ENCODE peak calls at places on chromosomes 2 and 18, in eight cellular contexts. Y, F, Z, B, W, C, H and I are unnamed samples.

GRCh38 chr2:173969886-173970285 is 4.7 kb upstream of the SP3 start:
- DNase-seq in H (no peak), Y (no peak), Z (no peak), W (no peak), C (no peak), B (no peak), F (no peak), I (no peak)

GRCh38 chr2:136134126-136134525 is 16.2 kb upstream of the CXCR4 start:
- DNase-seq in Y (no peak), B (no peak), H (no peak), F (no peak), W (no peak), Z (peak), C (no peak), I (no peak)

GRCh38 chr2:233094614-233095013 is 34.5 kb downstream of the INPP5D start:
- DNase-seq in W (no peak), H (no peak), F (no peak), C (no peak), Y (no peak), B (no peak), Z (no peak), I (no peak)

GRCh38 chr18:45384137-45384998 is 230.9 kb upstream of the SLC14A2 start:
- DNase-seq in C (no peak), F (no peak), B (peak), Y (no peak), W (peak), Z (peak), H (peak), I (peak)

GRCh38 chr2:166653185-166653813 is 159.2 kb upstream of the SCN7A start:
- DNase-seq in F (no peak), W (no peak), Y (no peak), Z (no peak), H (no peak), C (no peak), B (no peak), I (peak)

GRCh38 chr2:535222-535621 is 142.0 kb downstream of the TMEM18 start:
- DNase-seq in C (no peak), Z (no peak), W (no peak), B (no peak), Y (no peak), F (no peak), H (no peak), I (no peak)

GRCh38 chr2:25939257-25939668 is 43.0 kb downstream of the KIF3C start:
- DNase-seq in W (no peak), Z (no peak), C (no peak), F (no peak), Y (no peak), B (no peak), H (no peak), I (no peak)

GRCh38 chr2:227406177-227407031 is 18.7 kb upstream of the SCYGR1 start:
- DNase-seq in B (peak), F (no peak), Z (no peak), Y (no peak), C (no peak), W (peak), H (peak), I (peak)

GRCh38 chr2:181790716-181791649 is 100.5 kb upstream of the ITPRID2 start:
- DNase-seq in Z (peak), W (no peak), F (no peak), B (no peak), Y (no peak), C (no peak), H (no peak), I (peak)

GRCh38 chr2:224910535-224910934 is 131.7 kb downstream of the DOCK10 start:
- DNase-seq in Z (no peak), W (no peak), C (no peak), H (no peak), F (no peak), Y (no peak), B (no peak), I (peak)

GRCh38 chr18:47755102-47755456 is 175.4 kb downstream of the SMAD2 start:
- DNase-seq in B (no peak), C (no peak), F (no peak), Z (no peak), W (no peak), H (no peak), Y (no peak), I (no peak)

DNA sequence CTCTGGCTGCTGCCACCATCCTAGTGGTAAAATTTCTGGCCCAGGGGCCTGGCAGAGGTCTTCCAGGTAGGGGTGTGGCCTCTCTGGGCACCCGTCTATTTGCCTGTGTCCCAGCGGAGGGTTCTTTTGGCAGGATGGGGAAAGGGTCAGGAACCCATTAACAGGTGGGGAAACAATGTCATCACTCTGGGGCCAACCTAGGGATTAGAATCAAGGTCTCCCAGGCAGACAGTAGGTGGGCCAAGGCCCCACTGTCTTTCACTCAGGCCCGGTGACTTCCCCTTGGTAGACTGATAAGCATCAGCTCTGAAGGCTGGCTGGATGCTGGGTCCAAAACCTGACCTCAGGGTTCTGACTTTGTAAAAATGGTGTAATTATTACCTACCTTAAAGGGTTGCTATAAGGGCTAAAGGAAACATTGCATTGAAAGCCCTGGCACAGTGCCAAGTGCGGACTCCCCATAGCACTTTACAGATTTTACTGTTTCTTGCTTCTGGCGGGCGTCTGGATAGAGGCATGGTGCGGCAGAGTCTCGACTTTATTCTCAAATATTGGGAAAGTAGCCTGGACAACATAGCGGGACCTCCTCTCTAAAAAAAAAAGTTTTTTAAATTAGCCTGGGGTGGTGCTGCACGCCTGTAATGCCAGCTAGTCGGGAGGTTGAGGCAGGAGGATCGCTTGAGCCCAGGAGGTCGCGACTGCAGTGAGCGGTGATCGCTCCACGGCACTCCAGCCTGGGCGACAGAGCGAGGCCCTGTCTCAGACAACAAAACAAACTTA is 2.2 kb downstream of the LBX2 start:
- DNase-seq in Z (no peak), C (no peak), F (no peak), B (no peak), H (no peak), W (no peak), Y (peak), I (no peak)
- H3K4me3 ChIP-seq in Z (no peak), C (peak), F (no peak), B (peak), H (no peak), W (no peak), Y (peak), I (no peak)

GRCh38 chr2:1887915-1888314 is 143.6 kb upstream of the PXDN start:
- DNase-seq in C (no peak), H (no peak), B (peak), Y (no peak), F (no peak), W (peak), Z (no peak), I (no peak)
- TF ChIP-seq CTCF in C (peak), H (no peak), B (peak), Y (no peak), F (no peak), W (peak), Z (no peak), I (peak)

GRCh38 chr2:29114514-29114840 is 738 bp upstream of the CLIP4 start:
- DNase-seq in Z (no peak), Y (no peak), W (no peak), F (no peak), B (no peak), H (no peak), C (no peak), I (no peak)
- H3K4me3 ChIP-seq in Z (no peak), Y (peak), W (no peak), F (no peak), B (no peak), H (no peak), C (peak), I (no peak)

GRCh38 chr2:44189104-44189503 is 20.4 kb downstream of the PPM1B start:
- DNase-seq in Z (no peak), H (no peak), W (no peak), C (no peak), F (no peak), Y (no peak), B (no peak), I (no peak)

GRCh38 chr2:44184106-44184505 is 15.4 kb downstream of the PPM1B start:
- DNase-seq in Y (no peak), Z (no peak), W (no peak), B (no peak), C (no peak), F (no peak), H (no peak), I (no peak)

GRCh38 chr2:44191739-44192138 is 23.1 kb downstream of the PPM1B start:
- DNase-seq in H (no peak), Z (no peak), C (no peak), F (no peak), W (no peak), B (no peak), Y (no peak), I (no peak)

GRCh38 chr2:44188696-44189095 is 20.0 kb downstream of the PPM1B start:
- DNase-seq in Z (no peak), F (no peak), W (no peak), C (no peak), H (no peak), B (no peak), Y (no peak), I (no peak)

DNA sequence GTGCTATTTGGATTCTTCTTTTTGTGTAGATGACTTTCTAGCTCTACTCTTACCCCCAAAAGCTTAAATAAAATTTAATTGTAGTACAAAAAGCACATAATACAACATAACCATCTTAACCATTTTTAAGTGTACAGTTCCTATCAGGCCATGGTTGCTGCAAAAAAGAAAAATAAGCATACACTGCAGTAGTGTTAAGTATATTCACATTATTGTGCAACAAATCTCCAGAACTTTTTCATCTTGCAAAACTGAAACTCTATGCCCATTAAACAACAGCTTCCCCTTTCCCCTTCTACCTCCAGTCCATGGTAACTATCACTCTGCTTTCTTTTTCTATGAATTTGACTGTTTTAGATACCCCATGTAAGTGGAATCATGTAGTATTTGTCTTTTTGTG is 18.1 kb downstream of the PPM1B start:
- DNase-seq in F (no peak), W (no peak), Z (no peak), B (no peak), C (no peak), Y (no peak), H (no peak), I (no peak)
- TF ChIP-seq CTCF in F (no peak), W (no peak), Z (no peak), B (no peak), C (no peak), Y (no peak), H (no peak), I (no peak)

DNA sequence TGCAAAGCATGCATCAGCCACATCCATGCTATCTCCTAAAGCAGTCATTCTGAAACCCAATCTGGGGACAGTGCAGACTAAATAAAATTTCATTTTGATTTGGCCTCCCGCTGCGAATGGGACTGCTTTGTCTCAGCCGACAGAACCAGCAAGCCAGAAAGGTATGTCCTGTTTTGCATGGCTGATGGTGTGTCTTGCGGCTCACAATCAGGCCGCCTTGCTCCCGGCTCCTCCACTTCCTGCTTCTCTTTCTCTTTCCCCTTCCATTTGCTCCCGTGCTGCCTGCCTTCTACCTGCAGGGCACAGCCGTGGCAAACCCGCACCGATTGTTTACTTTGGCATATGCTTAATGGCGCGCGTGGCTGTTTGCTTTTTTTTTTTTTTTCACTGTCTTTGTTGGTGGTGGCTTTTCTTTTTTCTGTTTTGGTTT is 419.5 kb upstream of the POU3F3 start:
- DNase-seq in Y (no peak), C (no peak), W (peak), F (no peak), Z (peak), H (no peak), B (peak), I (no peak)
- H3K4me3 ChIP-seq in Y (peak), C (no peak), W (no peak), F (no peak), Z (peak), H (no peak), B (peak), I (no peak)

DNA sequence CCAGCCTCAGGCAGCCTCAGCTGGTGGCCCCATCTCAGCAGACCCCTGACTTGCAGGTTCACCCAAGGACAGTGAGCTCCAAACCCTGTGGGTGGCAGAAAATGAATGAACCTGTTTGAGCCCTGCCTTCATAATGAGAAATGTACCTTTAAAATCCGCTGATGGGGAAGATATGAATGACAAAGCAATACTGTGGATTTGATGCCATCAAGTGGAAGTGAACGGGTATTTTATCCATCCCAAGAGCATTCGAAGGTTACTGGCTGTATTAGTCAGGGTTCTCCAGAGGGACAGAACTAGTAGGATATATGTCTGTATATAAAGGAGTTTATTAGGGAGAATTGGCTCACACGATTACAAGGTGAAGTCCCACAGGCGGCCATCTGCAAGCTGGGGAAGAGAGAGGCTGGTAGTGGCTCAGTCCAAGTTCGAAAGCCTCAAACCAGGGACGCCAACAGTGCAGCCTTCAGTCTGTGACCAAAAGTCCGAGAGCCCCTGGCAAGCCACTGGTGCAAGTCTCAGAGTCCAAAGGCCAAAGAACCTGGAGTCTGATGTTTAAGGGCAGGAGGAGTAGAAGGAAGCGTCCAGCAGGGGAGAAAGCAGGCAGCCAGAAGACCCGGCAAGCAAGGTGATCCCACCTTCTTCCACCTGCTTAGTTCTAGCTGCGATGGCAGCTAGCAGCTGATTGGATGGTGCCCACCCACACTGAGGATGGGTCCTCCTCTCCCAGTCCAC is 32.1 kb downstream of the TOGARAM2 start:
- DNase-seq in F (no peak), Z (no peak), Y (peak), B (no peak), W (no peak), C (no peak), H (no peak), I (no peak)
- TF ChIP-seq CTCF in F (no peak), Z (no peak), Y (no peak), B (no peak), W (no peak), C (no peak), H (no peak), I (no peak)

GRCh38 chr18:7565677-7566076 is 1.4 kb upstream of the PTPRM start:
- DNase-seq in H (no peak), F (no peak), Z (no peak), C (no peak), Y (no peak), B (no peak), W (no peak), I (no peak)
- H3K4me3 ChIP-seq in H (no peak), F (no peak), Z (no peak), C (no peak), Y (no peak), B (no peak), W (no peak), I (no peak)